ENCODE peak calls at places on chromosomes 6 and 20, in six cellular contexts. Y, G, L, H, J and I are unnamed samples.

GRCh38 chr6:79635179-79635578 is 4.0 kb downstream of the SH3BGRL2 start:
- DNase-seq in Y (no peak), G (no peak), L (no peak), H (no peak), J (no peak), I (no peak)

GRCh38 chr6:99349620-99350141 is at the start of gene FAXC:
- DNase-seq in Y (peak; percentile 46), G (no peak), L (peak; percentile 89), H (peak; percentile 70), J (no peak), I (no peak)

GRCh38 chr6:132190097-132190814 is 211.0 kb downstream of the MOXD1 start:
- DNase-seq in Y (no peak), G (no peak), L (no peak), H (no peak), J (no peak), I (no peak)

GRCh38 chr6:166534658-166535406 is 51.6 kb downstream of the RAMACL start:
- DNase-seq in Y (no peak), G (no peak), L (no peak), H (no peak), J (no peak), I (no peak)

GRCh38 chr6:88815491-88815890 is 147.9 kb downstream of the RNGTT start:
- DNase-seq in Y (no peak), G (no peak), L (no peak), H (no peak), J (no peak), I (no peak)

GRCh38 chr6:105250523-105250922 is 70.7 kb upstream of the POPDC3 start:
- DNase-seq in Y (no peak), G (no peak), L (no peak), H (no peak), J (no peak), I (no peak)

GRCh38 chr6:68427630-68428029 is 207.5 kb upstream of the ADGRB3 start:
- DNase-seq in Y (no peak), G (no peak), L (no peak), H (no peak), J (no peak), I (no peak)

GRCh38 chr20:45313065-45313695 is 5.1 kb upstream of the MATN4 start:
- DNase-seq in Y (no peak), G (no peak), L (no peak), H (no peak), J (no peak), I (no peak)

GRCh38 chr6:111721677-111722219 is 116.1 kb upstream of the TRAF3IP2 start:
- DNase-seq in Y (no peak), G (no peak), L (peak; percentile 86), H (no peak), J (no peak), I (peak; percentile 42)

GRCh38 chr6:5968817-5969726 is 37.7 kb downstream of the NRN1 start:
- DNase-seq in Y (peak; percentile 72), G (peak; percentile 51), L (peak; percentile 52), H (peak; percentile 73), J (no peak), I (no peak)

GRCh38 chr6:150409576-150410066 is 40.8 kb downstream of the IYD start:
- DNase-seq in Y (peak; percentile 71), G (peak; percentile 46), L (no peak), H (peak; percentile 89), J (no peak), I (no peak)

GRCh38 chr20:5078399-5078958 is 41.3 kb downstream of the PCNA start:
- DNase-seq in Y (peak; percentile 62), G (peak; percentile 43), L (no peak), H (peak; percentile 75), J (no peak), I (peak; percentile 38)

GRCh38 chr20:41573955-41574354 is 44.2 kb downstream of the CHD6 start:
- DNase-seq in Y (no peak), G (no peak), L (no peak), H (no peak), J (no peak), I (no peak)
- H3K9me3 ChIP-seq in Y (no peaks in the 10 kb centered on the region), G (no peaks in the 10 kb centered on the region), L (peaks cover 16% of the 10 kb centered on the region), H (no peaks in the 10 kb centered on the region), J (no peaks in the 10 kb centered on the region), I (peaks cover 4% of the 10 kb centered on the region)

DNA sequence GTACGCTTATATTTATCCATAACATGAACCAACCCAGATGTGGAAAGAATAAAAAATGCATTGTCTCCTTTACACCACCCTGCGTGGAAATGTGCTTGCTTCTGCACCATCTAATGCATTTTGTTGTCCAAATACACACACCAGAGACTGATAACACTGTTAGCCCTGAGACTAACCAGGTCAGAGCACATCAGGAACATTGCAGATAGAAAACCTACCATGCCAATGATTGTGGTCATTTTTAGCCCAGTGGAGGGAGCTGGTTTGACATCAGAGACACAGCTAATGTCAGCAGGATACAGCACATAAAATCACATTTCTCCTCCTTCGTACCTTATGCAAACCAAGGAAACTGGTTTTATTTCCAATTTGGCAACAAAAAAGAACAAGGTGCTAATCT is 528.7 kb downstream of the DOK5 start:
- DNase-seq in Y (no peak), G (no peak), L (no peak), H (no peak), J (no peak), I (no peak)
- H3K9me3 ChIP-seq in Y (no peaks in the 10 kb centered on the region), G (no peaks in the 10 kb centered on the region), L (peaks cover 27% of the 10 kb centered on the region), H (no peaks in the 10 kb centered on the region), J (peaks cover 13% of the 10 kb centered on the region), I (no peaks in the 10 kb centered on the region)

DNA sequence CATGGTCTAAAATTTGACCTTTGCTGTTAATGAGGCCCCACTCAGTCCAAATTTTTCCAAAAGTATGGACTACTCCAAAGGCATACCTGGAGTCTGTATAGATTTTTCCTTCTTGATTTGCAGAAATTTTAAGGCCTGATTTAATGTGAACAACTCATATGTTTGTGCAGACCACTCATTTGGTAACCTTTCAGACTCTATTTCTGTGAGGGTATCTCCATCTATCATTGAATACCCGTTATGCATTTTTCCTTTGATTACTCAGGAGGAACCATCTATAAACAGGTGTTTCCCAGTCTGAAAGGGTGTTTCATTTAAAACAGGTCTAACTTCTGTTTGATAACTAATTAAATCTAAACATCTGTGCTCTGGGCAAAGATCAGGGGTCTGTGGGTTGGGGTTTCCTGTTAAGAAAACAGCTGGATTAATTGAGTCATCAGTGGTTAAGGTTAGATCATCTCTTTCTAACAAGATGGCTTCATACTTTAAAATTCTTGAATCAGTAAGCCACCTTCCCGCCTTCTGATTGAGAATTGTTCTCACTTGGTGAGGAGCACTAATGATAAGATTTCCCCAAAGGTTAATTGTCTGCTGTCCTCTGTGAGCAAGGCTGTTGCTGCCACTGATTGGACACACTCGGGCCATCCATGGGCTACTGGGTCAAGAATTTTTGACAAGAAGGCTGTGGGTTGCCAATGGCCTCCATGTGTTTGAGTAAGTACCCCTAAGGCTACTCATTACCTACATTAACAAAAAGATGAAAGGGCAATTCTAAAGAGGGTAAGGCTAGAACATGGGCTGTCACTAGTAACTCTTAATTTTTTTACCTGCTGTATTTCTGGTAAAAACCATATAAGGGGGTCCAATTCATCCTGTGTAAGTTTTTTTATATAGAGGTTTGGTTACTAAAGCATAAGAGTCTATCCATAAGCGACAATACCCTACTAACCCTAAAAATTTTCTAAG is 24.1 kb downstream of the HLA-B start:
- DNase-seq in Y (no peak), G (no peak), L (no peak), H (no peak), J (no peak), I (no peak)
- H3K9me3 ChIP-seq in Y (peaks cover 5% of the 10 kb centered on the region), G (no peaks in the 10 kb centered on the region), L (peaks cover 46% of the 10 kb centered on the region), H (peaks cover 14% of the 10 kb centered on the region), J (peaks cover 16% of the 10 kb centered on the region), I (no peaks in the 10 kb centered on the region)

GRCh38 chr6:169863710-169864109 is 112.3 kb downstream of the ERMARD start:
- DNase-seq in Y (no peak), G (no peak), L (no peak), H (no peak), J (no peak), I (no peak)
- H3K9me3 ChIP-seq in Y (no peaks in the 10 kb centered on the region), G (no peaks in the 10 kb centered on the region), L (no peaks in the 10 kb centered on the region), H (no peaks in the 10 kb centered on the region), J (peaks cover 91% of the 10 kb centered on the region), I (no peaks in the 10 kb centered on the region)

GRCh38 chr20:60677819-60678218 is 574.2 kb upstream of the CDH4 start:
- DNase-seq in Y (no peak), G (no peak), L (no peak), H (no peak), J (no peak), I (no peak)
- H3K9me3 ChIP-seq in Y (peaks cover 4% of the 10 kb centered on the region), G (no peaks in the 10 kb centered on the region), L (no peaks in the 10 kb centered on the region), H (no peaks in the 10 kb centered on the region), J (no peaks in the 10 kb centered on the region), I (no peaks in the 10 kb centered on the region)

DNA sequence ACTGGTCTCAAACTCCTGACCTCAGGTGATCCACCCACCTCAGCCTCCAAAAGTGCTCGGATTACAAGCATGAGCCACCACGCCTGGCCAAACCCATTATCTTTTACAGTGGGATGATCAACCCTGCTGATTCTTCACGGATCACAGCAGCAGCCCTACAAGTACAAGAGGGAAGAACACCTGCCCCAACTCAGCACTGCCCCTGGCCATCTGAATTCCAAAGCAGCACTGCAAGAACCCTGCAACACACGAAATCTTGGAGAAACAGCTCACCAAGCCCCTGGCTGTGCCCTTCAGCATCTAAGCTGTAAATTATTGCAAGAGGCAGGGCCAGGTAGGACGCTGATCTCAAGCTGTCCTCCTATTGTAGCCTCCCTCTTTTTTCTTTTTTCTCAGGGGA is 54.5 kb upstream of the MC3R start:
- DNase-seq in Y (no peak), G (no peak), L (no peak), H (no peak), J (no peak), I (no peak)
- H3K9me3 ChIP-seq in Y (peaks cover 2% of the 10 kb centered on the region), G (no peaks in the 10 kb centered on the region), L (peaks cover 86% of the 10 kb centered on the region), H (peaks cover 7% of the 10 kb centered on the region), J (peaks cover 26% of the 10 kb centered on the region), I (no peaks in the 10 kb centered on the region)

DNA sequence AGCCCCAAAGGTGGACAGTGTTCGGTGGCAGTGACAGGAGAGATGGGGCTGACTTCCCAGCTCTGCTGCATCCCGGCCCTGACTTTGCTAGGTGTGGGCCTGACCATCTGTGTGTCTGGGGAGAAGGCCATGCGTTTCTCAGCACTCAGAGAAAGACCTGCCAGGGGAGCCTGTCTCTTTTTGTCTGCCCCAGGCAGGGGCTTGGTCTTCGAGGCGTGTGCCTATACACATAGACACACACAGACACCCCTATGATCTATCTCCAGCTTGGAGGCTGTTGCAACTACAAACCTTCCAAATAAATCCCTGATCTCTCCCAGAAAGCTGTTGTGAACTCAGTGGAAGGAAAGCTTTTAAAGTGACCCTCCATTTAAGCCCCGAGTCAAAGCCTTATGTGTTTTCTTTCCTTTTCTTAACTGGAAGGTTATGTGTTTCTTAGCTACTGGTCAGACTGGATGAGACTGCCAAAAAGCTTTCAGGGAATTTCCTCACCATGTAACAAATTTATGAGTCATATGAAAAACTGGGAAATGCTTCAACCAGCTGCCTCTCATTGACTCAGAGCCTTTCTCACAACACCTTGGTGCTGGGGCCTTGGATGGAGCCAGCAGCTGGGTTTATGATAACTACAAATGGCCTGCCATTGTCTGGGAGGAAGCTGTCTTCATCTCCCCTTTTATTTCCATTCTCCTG is 102.6 kb downstream of the CDC5L start:
- DNase-seq in Y (no peak), G (peak; percentile 32), L (no peak), H (no peak), J (peak; percentile 91), I (no peak)
- H3K9me3 ChIP-seq in Y (no peaks in the 10 kb centered on the region), G (no peaks in the 10 kb centered on the region), L (no peaks in the 10 kb centered on the region), H (no peaks in the 10 kb centered on the region), J (no peaks in the 10 kb centered on the region), I (no peaks in the 10 kb centered on the region)